ENCODE peak calls at places on chromosomes 13 and 19, in four cellular contexts. E, Q, U and J are unnamed samples.
A peak's percentile ranks its signal among the peaks of the same experiment; 100 is the strongest.

GRCh38 chr13:44758595-44759221 is 182.6 kb upstream of the TSC22D1 start:
- ATAC-seq in Q (peak; percentile 22), U (no peak), E (peak; percentile 88), J (no peak)

GRCh38 chr19:48926909-48927308 is 6.6 kb upstream of the DHDH start:
- ATAC-seq in E (peak; percentile 67), Q (no peak), U (peak; percentile 72), J (peak; percentile 87)

GRCh38 chr19:18435848-18436631 is 1.9 kb downstream of the ISYNA1 start:
- ATAC-seq in Q (no peak), E (no peak), U (no peak), J (no peak)

GRCh38 chr13:26230703-26231102 is 8.6 kb upstream of the RNF6 start:
- ATAC-seq in Q (no peak), E (no peak), U (no peak), J (no peak)

GRCh38 chr13:113538689-113539058 is 45.9 kb upstream of the TFDP1 start:
- ATAC-seq in U (no peak), Q (no peak), E (no peak), J (no peak)

GRCh38 chr19:1627194-1627593 is 21.9 kb upstream of the UQCR11 start:
- ATAC-seq in Q (no peak), E (no peak), U (no peak), J (no peak)

GRCh38 chr13:23549724-23550123 is 20.5 kb upstream of the TNFRSF19 start:
- ATAC-seq in Q (no peak), E (no peak), U (no peak), J (no peak)

GRCh38 chr13:113456116-113456702 is 2.9 kb upstream of the ADPRHL1 start:
- ATAC-seq in U (no peak), Q (no peak), E (no peak), J (no peak)

GRCh38 chr13:48492123-48493075 is 40.5 kb downstream of the RCBTB2 start:
- ATAC-seq in U (peak; percentile 91), E (no peak), Q (no peak), J (peak; percentile 60)

GRCh38 chr19:42148270-42148669 is 16.0 kb upstream of the POU2F2 start:
- ATAC-seq in E (no peak), U (no peak), Q (no peak), J (no peak)

GRCh38 chr13:78137404-78138142 is 218.9 kb upstream of the EDNRB start:
- ATAC-seq in E (peak; percentile 99), Q (peak; percentile 99), U (peak; percentile 91), J (peak; percentile 72)

GRCh38 chr19:4359627-4360000 is 16.3 kb downstream of the MPND start:
- ATAC-seq in E (peak; percentile 7), Q (no peak), U (peak; percentile 57), J (peak; percentile 23)

GRCh38 chr19:3278749-3279148 is 54.3 kb downstream of the CELF5 start:
- ATAC-seq in U (no peak), E (no peak), Q (no peak), J (no peak)

DNA sequence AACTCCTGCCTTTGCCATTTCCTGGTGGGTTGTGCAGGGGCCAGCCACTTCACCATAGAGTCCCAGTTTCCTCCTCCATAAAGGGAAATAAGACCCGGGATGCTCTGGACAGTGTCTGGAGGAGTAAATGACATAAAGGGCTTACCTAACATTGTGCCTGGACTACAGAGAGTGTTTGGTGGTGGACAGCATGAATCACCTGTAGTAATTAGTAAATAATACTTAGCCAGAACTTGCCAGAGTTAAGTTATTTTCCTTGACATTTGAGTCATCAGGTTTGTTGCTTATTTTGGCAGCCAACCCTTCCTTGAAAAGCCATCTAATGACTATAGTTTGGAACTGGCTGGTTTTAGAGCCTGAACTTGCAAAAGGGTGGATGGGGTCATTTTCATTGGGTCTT is 159.2 kb downstream of the SLC7A1 start:
- ATAC-seq in U (no peak), Q (no peak), E (no peak), J (no peak)
- H3K4me1 ChIP-seq in U (no peaks in the 10 kb centered on the region), Q (no peaks in the 10 kb centered on the region), E (no peaks in the 10 kb centered on the region), J (peaks cover 5% of the 10 kb centered on the region)

GRCh38 chr19:56080669-56081401 is 40.3 kb downstream of the ZNF787 start:
- ATAC-seq in E (peak; percentile 64), Q (peak; percentile 58), U (peak; percentile 89), J (peak; percentile 77)
- TF ChIP-seq CTCF in E (peak; percentile 17), Q (peak; percentile 82), U (peak; percentile 59), J (no peak)

DNA sequence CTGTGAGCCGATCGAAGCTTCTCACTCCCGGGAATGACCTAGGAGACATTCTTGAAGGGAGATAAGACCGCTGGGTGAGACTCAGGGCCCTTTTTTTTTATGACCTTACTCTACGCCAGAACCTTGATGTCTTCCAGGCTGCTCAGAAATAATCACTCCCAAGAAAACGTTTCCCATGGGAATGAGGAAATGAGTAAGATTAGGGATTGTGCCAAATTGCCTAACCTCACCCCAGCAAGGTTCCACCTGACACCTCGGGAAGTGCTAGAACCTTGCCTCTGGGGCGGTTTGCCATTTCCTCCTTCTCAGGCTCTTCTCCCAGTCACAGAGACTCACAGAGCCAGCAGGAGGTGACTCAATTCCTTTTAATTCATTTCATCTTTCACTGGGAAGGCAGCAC is 2.3 kb downstream of the SLC46A3 start:
- ATAC-seq in U (no peak), E (no peak), Q (no peak), J (no peak)
- TF ChIP-seq POLR2A in U (no peak), E (no peak), Q (no peak), J (no peak)

GRCh38 chr13:109755551-109755950 is 30.8 kb downstream of the IRS2 start:
- ATAC-seq in Q (no peak), U (no peak), E (no peak), J (no peak)

GRCh38 chr13:109759609-109760008 is 26.8 kb downstream of the IRS2 start:
- ATAC-seq in E (no peak), Q (no peak), U (no peak), J (no peak)

GRCh38 chr13:109758937-109759480 is 27.4 kb downstream of the IRS2 start:
- ATAC-seq in Q (no peak), E (peak; percentile 22), U (no peak), J (no peak)

GRCh38 chr13:109755997-109756396 is 30.4 kb downstream of the IRS2 start:
- ATAC-seq in U (no peak), E (no peak), Q (no peak), J (no peak)

DNA sequence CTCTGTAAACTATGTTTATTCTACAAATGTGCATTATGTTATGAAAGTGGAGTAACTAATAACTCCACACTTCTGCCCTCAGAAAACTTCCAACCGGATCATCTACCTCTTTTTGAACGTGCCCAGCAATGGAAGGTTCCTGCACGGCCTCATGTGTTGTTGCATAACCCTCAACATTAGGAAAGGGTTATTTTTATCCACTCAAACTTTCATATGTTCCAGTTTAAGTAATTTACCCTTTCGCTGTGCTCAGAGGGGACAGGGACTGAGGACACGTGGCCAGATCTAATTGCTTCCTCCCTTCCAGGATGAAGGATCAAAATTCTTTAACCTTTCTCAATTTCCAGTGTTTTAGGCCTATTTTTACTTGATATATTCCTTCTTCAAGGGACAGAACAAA is 29.6 kb downstream of the IRS2 start:
- ATAC-seq in Q (no peak), U (no peak), E (no peak), J (peak; percentile 60)
- H3K4me1 ChIP-seq in Q (no peaks in the 10 kb centered on the region), U (peaks cover 3% of the 10 kb centered on the region), E (peaks cover 13% of the 10 kb centered on the region), J (peaks cover 46% of the 10 kb centered on the region)